ENCODE peak calls at places on chromosomes 12 and 14, in seven cellular contexts. W, O, J, K, G, E and Y are unnamed samples.

GRCh38 chr14:89455412-89455811 is 38.4 kb upstream of the FOXN3 start:
- DNase-seq in W (no peak), O (no peak), J (no peak), K (no peak), G (no peak), E (no peak), Y (peak; percentile 78)

GRCh38 chr12:25135531-25136154 is 59.3 kb downstream of the DNAI7 start:
- DNase-seq in W (no peak), O (no peak), J (no peak), K (peak; percentile 49), G (no peak), E (no peak), Y (no peak)

GRCh38 chr12:38392584-38393144 is 76.1 kb downstream of the ALG10B start:
- DNase-seq in W (no peak), O (no peak), J (peak; percentile 70), K (no peak), G (no peak), E (no peak), Y (peak; percentile 16)

GRCh38 chr12:132117558-132117875 is 26.6 kb downstream of the DDX51 start:
- DNase-seq in W (no peak), O (no peak), J (no peak), K (no peak), G (peak; percentile 39), E (no peak), Y (no peak)

GRCh38 chr14:67232066-67232465 is 9.2 kb upstream of the PALS1 start:
- DNase-seq in W (no peak), O (no peak), J (peak; percentile 38), K (no peak), G (no peak), E (no peak), Y (no peak)

GRCh38 chr12:113136128-113136989 is 798 bp upstream of the RASAL1 start:
- DNase-seq in W (peak; percentile 57), O (no peak), J (no peak), K (no peak), G (no peak), E (peak; percentile 52), Y (no peak)

GRCh38 chr14:49972199-49972671 is 79.4 kb downstream of the ARF6 start:
- DNase-seq in W (no peak), O (no peak), J (peak; percentile 36), K (no peak), G (no peak), E (no peak), Y (peak; percentile 85)

GRCh38 chr12:16545836-16546235 is 60.1 kb downstream of the LMO3 start:
- DNase-seq in W (no peak), O (no peak), J (no peak), K (no peak), G (no peak), E (no peak), Y (no peak)

GRCh38 chr12:38811814-38812356 is 93.5 kb downstream of the CPNE8 start:
- DNase-seq in W (no peak), O (no peak), J (no peak), K (no peak), G (no peak), E (no peak), Y (no peak)

GRCh38 chr12:110540048-110540447 is 37.9 kb downstream of the RAD9B start:
- DNase-seq in W (no peak), O (no peak), J (no peak), K (no peak), G (no peak), E (no peak), Y (no peak)

GRCh38 chr12:120959111-120959878 is 19.0 kb upstream of the HNF1A start:
- DNase-seq in W (no peak), O (no peak), J (no peak), K (no peak), G (no peak), E (no peak), Y (no peak)

GRCh38 chr14:55129428-55130193 is 559 bp downstream of the LGALS3 start:
- DNase-seq in W (peak; percentile 64), O (peak; percentile 12), J (peak; percentile 35), K (peak; percentile 39), G (no peak), E (peak; percentile 30), Y (peak; percentile 75)

GRCh38 chr14:96268426-96269358 is 12.7 kb downstream of the BDKRB1 start:
- DNase-seq in W (no peak), O (peak; percentile 62), J (peak; percentile 85), K (no peak), G (no peak), E (no peak), Y (peak; percentile 98)

GRCh38 chr12:57219205-57219992 is 2.8 kb downstream of the NXPH4 start:
- DNase-seq in W (no peak), O (no peak), J (no peak), K (no peak), G (no peak), E (no peak), Y (no peak)

GRCh38 chr12:18008642-18009041 is 81.4 kb downstream of the RERGL start:
- DNase-seq in W (no peak), O (no peak), J (no peak), K (no peak), G (no peak), E (no peak), Y (no peak)

GRCh38 chr14:23640524-23641141 is 4.5 kb downstream of the DHRS2 start:
- DNase-seq in W (no peak), O (peak; percentile 24), J (peak; percentile 31), K (no peak), G (peak; percentile 42), E (no peak), Y (peak; percentile 62)

GRCh38 chr12:106170285-106170684 is 31.5 kb upstream of the NUAK1 start:
- DNase-seq in W (no peak), O (peak; percentile 48), J (peak; percentile 86), K (no peak), G (no peak), E (no peak), Y (peak; percentile 51)

GRCh38 chr12:131309700-131310099 is 356.0 kb downstream of the ADGRD1 start:
- DNase-seq in W (no peak), O (no peak), J (no peak), K (no peak), G (no peak), E (no peak), Y (no peak)

GRCh38 chr12:28568083-28568482 is 377.8 kb downstream of the CCDC91 start:
- DNase-seq in W (no peak), O (no peak), J (no peak), K (no peak), G (no peak), E (no peak), Y (peak; percentile 89)

GRCh38 chr14:55328317-55328716 is 57.1 kb downstream of the FBXO34 start:
- DNase-seq in W (no peak), O (no peak), J (no peak), K (no peak), G (no peak), E (no peak), Y (no peak)

GRCh38 chr14:65332141-65332871 is 80.2 kb upstream of the FUT8 start:
- DNase-seq in W (no peak), O (no peak), J (no peak), K (no peak), G (no peak), E (no peak), Y (no peak)

GRCh38 chr14:105084741-105085571 is 19.7 kb upstream of the GPR132 start:
- DNase-seq in W (no peak), O (no peak), J (no peak), K (no peak), G (no peak), E (no peak), Y (no peak)

GRCh38 chr12:11651785-11652184 is 2.3 kb downstream of the ETV6 start:
- DNase-seq in W (no peak), O (no peak), J (no peak), K (no peak), G (no peak), E (no peak), Y (peak; percentile 45)